ENCODE peak calls at places on chromosomes 16 and 17, in eight cellular contexts. One of them, this sample, is unnamed.

GRCh38 chr16:73173396-73173795 is 125.5 kb upstream of the ZFHX3 start:
- DNase-seq in H9: no peak
- DNase-seq in GM23338: no peak
- DNase-seq in MM.1S: no peak
- DNase-seq in DND-41: no peak
- DNase-seq in mammary epithelial cell: no peak
- DNase-seq in fibroblast of lung: peak; percentile 38
- DNase-seq in neural progenitor cell: no peak
- DNase-seq in this sample: no peak

GRCh38 chr17:71472809-71473789 is 647.7 kb upstream of the SOX9 start:
- DNase-seq in H9: peak; percentile 56
- DNase-seq in GM23338: peak; percentile 84
- DNase-seq in MM.1S: peak; percentile 66
- DNase-seq in DND-41: peak; percentile 35
- DNase-seq in mammary epithelial cell: peak; percentile 63
- DNase-seq in fibroblast of lung: peak; percentile 78
- DNase-seq in neural progenitor cell: peak; percentile 81
- DNase-seq in this sample: peak; percentile 70

GRCh38 chr16:66606000-66606751 is 1.7 kb downstream of the CMTM3 start:
- DNase-seq in H9: no peak
- DNase-seq in GM23338: no peak
- DNase-seq in MM.1S: no peak
- DNase-seq in DND-41: no peak
- DNase-seq in mammary epithelial cell: peak; percentile 47
- DNase-seq in fibroblast of lung: no peak
- DNase-seq in neural progenitor cell: no peak
- DNase-seq in this sample: no peak

GRCh38 chr17:12388206-12388605 is 277.5 kb upstream of the MYOCD start:
- DNase-seq in H9: no peak
- DNase-seq in GM23338: no peak
- DNase-seq in MM.1S: no peak
- DNase-seq in DND-41: no peak
- DNase-seq in mammary epithelial cell: no peak
- DNase-seq in fibroblast of lung: peak; percentile 34
- DNase-seq in neural progenitor cell: no peak
- DNase-seq in this sample: peak; percentile 91

GRCh38 chr17:49497147-49498036 is 2.3 kb downstream of the NGFR start:
- DNase-seq in H9: peak; percentile 87
- DNase-seq in GM23338: peak; percentile 87
- DNase-seq in MM.1S: no peak
- DNase-seq in DND-41: no peak
- DNase-seq in mammary epithelial cell: peak; percentile 39
- DNase-seq in fibroblast of lung: peak; percentile 27
- DNase-seq in neural progenitor cell: peak; percentile 94
- DNase-seq in this sample: peak; percentile 22

GRCh38 chr16:31135535-31136286 is at the start of gene PRSS8:
- DNase-seq in H9: peak; percentile 75
- DNase-seq in GM23338: peak; percentile 61
- DNase-seq in MM.1S: no peak
- DNase-seq in DND-41: no peak
- DNase-seq in mammary epithelial cell: peak; percentile 68
- DNase-seq in fibroblast of lung: no peak
- DNase-seq in neural progenitor cell: peak; percentile 47
- DNase-seq in this sample: no peak

GRCh38 chr16:2860826-2861567 is 3.0 kb upstream of the PRSS22 start:
- DNase-seq in H9: no peak
- DNase-seq in GM23338: peak; percentile 59
- DNase-seq in MM.1S: no peak
- DNase-seq in DND-41: peak; percentile 31
- DNase-seq in mammary epithelial cell: peak; percentile 75
- DNase-seq in fibroblast of lung: no peak
- DNase-seq in neural progenitor cell: peak; percentile 54
- DNase-seq in this sample: peak; percentile 28

GRCh38 chr17:29060475-29060874 is 17.5 kb downstream of the PIPOX start:
- DNase-seq in H9: no peak
- DNase-seq in GM23338: no peak
- DNase-seq in MM.1S: no peak
- DNase-seq in DND-41: no peak
- DNase-seq in mammary epithelial cell: no peak
- DNase-seq in fibroblast of lung: no peak
- DNase-seq in neural progenitor cell: peak; percentile 36
- DNase-seq in this sample: no peak

GRCh38 chr17:48574523-48575065 is 3.6 kb downstream of the HOXB4 start:
- DNase-seq in H9: no peak
- DNase-seq in GM23338: no peak
- DNase-seq in MM.1S: no peak
- DNase-seq in DND-41: no peak
- DNase-seq in mammary epithelial cell: no peak
- DNase-seq in fibroblast of lung: no peak
- DNase-seq in neural progenitor cell: no peak
- DNase-seq in this sample: no peak

GRCh38 chr16:1101573-1102332 is 5.7 kb upstream of the C1QTNF8 start:
- DNase-seq in H9: no peak
- DNase-seq in GM23338: no peak
- DNase-seq in MM.1S: no peak
- DNase-seq in DND-41: no peak
- DNase-seq in mammary epithelial cell: no peak
- DNase-seq in fibroblast of lung: no peak
- DNase-seq in neural progenitor cell: no peak
- DNase-seq in this sample: no peak

GRCh38 chr16:1099224-1100083 is 3.4 kb upstream of the C1QTNF8 start:
- DNase-seq in H9: no peak
- DNase-seq in GM23338: no peak
- DNase-seq in MM.1S: no peak
- DNase-seq in DND-41: no peak
- DNase-seq in mammary epithelial cell: no peak
- DNase-seq in fibroblast of lung: no peak
- DNase-seq in neural progenitor cell: no peak
- DNase-seq in this sample: no peak

GRCh38 chr16:1101133-1101532 is 5.1 kb upstream of the C1QTNF8 start:
- DNase-seq in H9: no peak
- DNase-seq in GM23338: no peak
- DNase-seq in MM.1S: no peak
- DNase-seq in DND-41: no peak
- DNase-seq in mammary epithelial cell: no peak
- DNase-seq in fibroblast of lung: no peak
- DNase-seq in neural progenitor cell: no peak
- DNase-seq in this sample: no peak

GRCh38 chr16:1098266-1098991 is 2.4 kb upstream of the C1QTNF8 start:
- DNase-seq in H9: no peak
- DNase-seq in GM23338: no peak
- DNase-seq in MM.1S: no peak
- DNase-seq in DND-41: no peak
- DNase-seq in mammary epithelial cell: no peak
- DNase-seq in fibroblast of lung: no peak
- DNase-seq in neural progenitor cell: peak; percentile 75
- DNase-seq in this sample: no peak

DNA sequence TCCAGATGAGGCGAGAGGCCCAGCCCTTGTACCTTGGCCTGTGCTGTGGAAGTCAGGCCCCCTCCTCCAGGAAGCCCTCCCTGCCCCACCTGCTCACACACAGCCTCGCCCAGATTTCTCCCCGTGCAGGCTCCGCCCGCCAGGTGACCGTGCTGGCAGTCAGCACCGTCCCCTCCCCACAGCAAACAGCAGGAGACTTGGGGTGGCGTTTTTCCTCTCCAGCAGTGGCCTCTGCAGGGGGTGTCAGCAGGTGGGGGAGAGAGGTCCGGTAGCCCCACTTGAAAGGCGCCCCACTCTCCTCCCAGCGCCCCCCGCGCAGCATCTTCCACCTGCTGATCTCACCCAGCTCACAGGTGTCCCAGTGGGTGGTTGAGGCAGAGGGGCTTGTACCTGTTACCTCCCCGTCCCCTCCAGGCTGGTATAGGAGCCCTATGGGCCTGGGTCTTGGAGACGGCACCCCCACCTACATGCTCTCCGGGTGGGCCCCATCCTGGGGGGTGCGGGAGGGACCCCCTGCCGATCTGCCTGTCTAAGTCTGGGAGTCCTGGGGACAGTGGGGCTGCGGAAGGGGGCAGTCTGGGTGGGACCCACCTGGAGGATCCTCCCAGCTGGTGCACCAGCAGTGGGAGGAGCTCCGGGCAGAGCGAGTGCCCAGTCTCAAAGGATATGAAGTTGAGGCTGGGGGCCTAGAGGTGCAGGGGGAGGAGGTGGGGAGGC is 4.2 kb upstream of the C1QTNF8 start:
- DNase-seq in H9: no peak
- DNase-seq in GM23338: no peak
- DNase-seq in MM.1S: no peak
- DNase-seq in DND-41: no peak
- DNase-seq in mammary epithelial cell: no peak
- DNase-seq in fibroblast of lung: no peak
- DNase-seq in neural progenitor cell: no peak
- DNase-seq in this sample: no peak
- H3K27me3 ChIP-seq in H9: no peaks in the 10 kb centered on the region
- H3K27me3 ChIP-seq in GM23338: no peaks in the 10 kb centered on the region
- H3K27me3 ChIP-seq in MM.1S: peaks cover 80% of the 10 kb centered on the region
- H3K27me3 ChIP-seq in DND-41: no peaks in the 10 kb centered on the region
- H3K27me3 ChIP-seq in mammary epithelial cell: peaks cover 16% of the 10 kb centered on the region
- H3K27me3 ChIP-seq in fibroblast of lung: no peaks in the 10 kb centered on the region
- H3K27me3 ChIP-seq in neural progenitor cell: peaks cover 21% of the 10 kb centered on the region
- H3K27me3 ChIP-seq in this sample: peaks cover 20% of the 10 kb centered on the region

GRCh38 chr17:969767-970387 is 9.7 kb downstream of the NXN start:
- DNase-seq in H9: no peak
- DNase-seq in GM23338: no peak
- DNase-seq in MM.1S: no peak
- DNase-seq in DND-41: no peak
- DNase-seq in mammary epithelial cell: no peak
- DNase-seq in fibroblast of lung: no peak
- DNase-seq in neural progenitor cell: peak; percentile 12
- DNase-seq in this sample: no peak
- H3K4me2 ChIP-seq in H9: no peak overlapping the region
- H3K4me2 ChIP-seq in GM23338: peak overlapping the region; percentile 67
- H3K4me2 ChIP-seq in MM.1S: no peak overlapping the region
- H3K4me2 ChIP-seq in DND-41: no peak overlapping the region
- H3K4me2 ChIP-seq in mammary epithelial cell: no peak overlapping the region
- H3K4me2 ChIP-seq in fibroblast of lung: peak overlapping the region; percentile 85
- H3K4me2 ChIP-seq in neural progenitor cell: peak overlapping the region; percentile 63
- H3K4me2 ChIP-seq in this sample: peak overlapping the region; percentile 52

GRCh38 chr17:38750044-38750311 is 1.8 kb upstream of the PCGF2 start:
- DNase-seq in H9: no peak
- DNase-seq in GM23338: no peak
- DNase-seq in MM.1S: no peak
- DNase-seq in DND-41: no peak
- DNase-seq in mammary epithelial cell: no peak
- DNase-seq in fibroblast of lung: no peak
- DNase-seq in neural progenitor cell: no peak
- DNase-seq in this sample: no peak
- H2AFZ ChIP-seq in H9: no peak overlapping the region
- H2AFZ ChIP-seq in GM23338: peak overlapping the region; percentile 72
- H2AFZ ChIP-seq in MM.1S: peak overlapping the region; percentile 65
- H2AFZ ChIP-seq in DND-41: no peak overlapping the region
- H2AFZ ChIP-seq in mammary epithelial cell: peak overlapping the region; percentile 84
- H2AFZ ChIP-seq in fibroblast of lung: no peak overlapping the region
- H2AFZ ChIP-seq in neural progenitor cell: peak overlapping the region; percentile 20
- H2AFZ ChIP-seq in this sample: peak overlapping the region; percentile 90

DNA sequence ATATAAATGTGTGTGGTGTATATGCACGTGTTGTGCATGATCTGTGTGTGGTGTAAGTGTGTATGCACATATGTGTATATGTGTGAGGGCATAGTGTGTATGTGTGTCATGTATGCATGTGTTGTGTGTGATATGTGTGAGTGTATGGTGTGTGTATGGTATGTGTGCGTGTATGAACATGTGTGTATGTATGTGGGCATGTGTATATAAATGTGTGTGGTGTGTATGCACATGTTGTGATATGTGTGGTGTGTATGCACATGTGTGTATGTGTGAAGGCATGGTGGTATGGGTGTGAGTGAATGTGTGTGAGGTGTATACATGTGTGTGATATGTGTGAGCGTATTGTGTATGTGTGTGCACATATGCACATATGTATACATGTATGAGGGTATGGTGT is 198.7 kb downstream of the RBFOX3 start:
- DNase-seq in H9: no peak
- DNase-seq in GM23338: no peak
- DNase-seq in MM.1S: no peak
- DNase-seq in DND-41: no peak
- DNase-seq in mammary epithelial cell: no peak
- DNase-seq in fibroblast of lung: no peak
- DNase-seq in neural progenitor cell: no peak
- DNase-seq in this sample: no peak
- H3K27me3 ChIP-seq in H9: no peaks in the 10 kb centered on the region
- H3K27me3 ChIP-seq in GM23338: no peaks in the 10 kb centered on the region
- H3K27me3 ChIP-seq in MM.1S: peaks cover 100% of the 10 kb centered on the region
- H3K27me3 ChIP-seq in DND-41: peaks cover 25% of the 10 kb centered on the region
- H3K27me3 ChIP-seq in mammary epithelial cell: peaks cover 11% of the 10 kb centered on the region
- H3K27me3 ChIP-seq in fibroblast of lung: peaks cover 3% of the 10 kb centered on the region
- H3K27me3 ChIP-seq in neural progenitor cell: peaks cover 4% of the 10 kb centered on the region
- H3K27me3 ChIP-seq in this sample: peaks cover 18% of the 10 kb centered on the region

GRCh38 chr17:78364436-78365281 is 4.8 kb upstream of the SOCS3 start:
- DNase-seq in H9: peak; percentile 64
- DNase-seq in GM23338: peak; percentile 59
- DNase-seq in MM.1S: no peak
- DNase-seq in DND-41: no peak
- DNase-seq in mammary epithelial cell: peak; percentile 38
- DNase-seq in fibroblast of lung: no peak
- DNase-seq in neural progenitor cell: peak; percentile 81
- DNase-seq in this sample: no peak
- H3K4me2 ChIP-seq in H9: no peak overlapping the region
- H3K4me2 ChIP-seq in GM23338: peak overlapping the region; percentile 71
- H3K4me2 ChIP-seq in MM.1S: no peak overlapping the region
- H3K4me2 ChIP-seq in DND-41: no peak overlapping the region
- H3K4me2 ChIP-seq in mammary epithelial cell: no peak overlapping the region
- H3K4me2 ChIP-seq in fibroblast of lung: no peak overlapping the region
- H3K4me2 ChIP-seq in neural progenitor cell: peak overlapping the region; percentile 69
- H3K4me2 ChIP-seq in this sample: no peak overlapping the region

DNA sequence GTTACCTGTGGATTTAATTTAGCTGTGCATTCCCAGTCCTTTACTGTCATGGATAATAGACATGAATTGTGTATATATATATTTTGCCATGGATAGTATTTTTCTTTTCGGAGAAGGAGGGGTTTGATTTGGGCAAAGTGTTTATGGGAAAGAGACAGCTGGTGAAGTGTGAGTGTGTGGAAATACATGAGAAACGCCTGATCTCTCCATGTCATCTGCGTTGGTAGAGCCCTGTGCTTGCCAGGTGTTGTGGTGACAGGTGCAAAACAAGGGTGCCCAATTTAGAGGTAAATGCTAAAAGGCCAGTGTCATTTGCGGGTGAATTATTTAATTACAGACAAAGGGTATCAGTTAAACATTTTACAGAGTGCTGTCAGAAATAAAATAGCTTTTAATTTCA is 23.4 kb downstream of the NDEL1 start:
- DNase-seq in H9: no peak
- DNase-seq in GM23338: no peak
- DNase-seq in MM.1S: no peak
- DNase-seq in DND-41: no peak
- DNase-seq in mammary epithelial cell: no peak
- DNase-seq in fibroblast of lung: no peak
- DNase-seq in neural progenitor cell: no peak
- DNase-seq in this sample: no peak
- H2AFZ ChIP-seq in H9: no peak overlapping the region
- H2AFZ ChIP-seq in GM23338: no peak overlapping the region
- H2AFZ ChIP-seq in MM.1S: no peak overlapping the region
- H2AFZ ChIP-seq in DND-41: no peak overlapping the region
- H2AFZ ChIP-seq in mammary epithelial cell: no peak overlapping the region
- H2AFZ ChIP-seq in fibroblast of lung: no peak overlapping the region
- H2AFZ ChIP-seq in neural progenitor cell: no peak overlapping the region
- H2AFZ ChIP-seq in this sample: no peak overlapping the region

DNA sequence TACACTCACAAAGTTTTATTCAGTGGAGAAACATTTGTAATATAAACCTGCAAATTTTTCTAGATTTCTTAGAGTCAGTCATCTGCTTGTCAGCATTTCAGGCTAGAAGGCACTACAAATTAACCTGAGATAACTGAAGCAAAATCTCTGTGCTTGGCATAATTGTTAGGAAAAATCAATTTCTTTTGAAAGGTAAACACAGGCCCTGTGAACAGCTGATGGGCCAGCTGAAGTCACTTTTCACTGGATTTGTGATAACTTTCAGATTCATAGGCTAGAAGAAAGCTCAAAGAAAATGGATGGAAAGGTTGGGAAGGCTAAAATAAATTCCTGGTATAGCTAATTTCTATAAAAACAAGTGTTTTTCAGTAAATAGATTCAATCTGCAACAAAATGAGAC is 34.0 kb upstream of the SLC6A2 start:
- DNase-seq in H9: no peak
- DNase-seq in GM23338: no peak
- DNase-seq in MM.1S: no peak
- DNase-seq in DND-41: no peak
- DNase-seq in mammary epithelial cell: no peak
- DNase-seq in fibroblast of lung: no peak
- DNase-seq in neural progenitor cell: no peak
- DNase-seq in this sample: no peak
- H3K27me3 ChIP-seq in H9: no peaks in the 10 kb centered on the region
- H3K27me3 ChIP-seq in GM23338: no peaks in the 10 kb centered on the region
- H3K27me3 ChIP-seq in MM.1S: no peaks in the 10 kb centered on the region
- H3K27me3 ChIP-seq in DND-41: no peaks in the 10 kb centered on the region
- H3K27me3 ChIP-seq in mammary epithelial cell: no peaks in the 10 kb centered on the region
- H3K27me3 ChIP-seq in fibroblast of lung: no peaks in the 10 kb centered on the region
- H3K27me3 ChIP-seq in neural progenitor cell: no peaks in the 10 kb centered on the region
- H3K27me3 ChIP-seq in this sample: peaks cover 6% of the 10 kb centered on the region

This sample was measured in IMR-90.